ENCODE peak calls at places on chromosomes 3 and 15, in eight cellular contexts. One of them, this sample, is unnamed.

GRCh38 chr3:42128526-42128925 is 37.4 kb downstream of the TRAK1 start:
- DNase-seq in HepG2: no peak
- DNase-seq in DND-41: no peak
- DNase-seq in heart right ventricle: no peak
- DNase-seq in fibroblast of lung: no peak
- DNase-seq in neuronal stem cell: no peak
- DNase-seq in aorta: no peak
- DNase-seq in effector memory CD4-positive, alpha-beta T cell: no peak
- DNase-seq in this sample: no peak

GRCh38 chr15:59137566-59137965 is 32.6 kb downstream of the CCNB2 start:
- DNase-seq in HepG2: no peak
- DNase-seq in DND-41: no peak
- DNase-seq in heart right ventricle: no peak
- DNase-seq in fibroblast of lung: no peak
- DNase-seq in neuronal stem cell: no peak
- DNase-seq in aorta: no peak
- DNase-seq in effector memory CD4-positive, alpha-beta T cell: no peak
- DNase-seq in this sample: no peak

GRCh38 chr3:150216041-150216811 is 191.9 kb upstream of the TSC22D2 start:
- DNase-seq in HepG2: no peak
- DNase-seq in DND-41: no peak
- DNase-seq in heart right ventricle: peak; percentile 41
- DNase-seq in fibroblast of lung: peak; percentile 95
- DNase-seq in neuronal stem cell: no peak
- DNase-seq in aorta: peak; percentile 85
- DNase-seq in effector memory CD4-positive, alpha-beta T cell: no peak
- DNase-seq in this sample: no peak

GRCh38 chr3:185153170-185153733 is 392 bp upstream of the C3orf70 start:
- DNase-seq in HepG2: no peak
- DNase-seq in DND-41: no peak
- DNase-seq in heart right ventricle: peak; percentile 17
- DNase-seq in fibroblast of lung: no peak
- DNase-seq in neuronal stem cell: peak; percentile 46
- DNase-seq in aorta: peak; percentile 55
- DNase-seq in effector memory CD4-positive, alpha-beta T cell: no peak
- DNase-seq in this sample: no peak

GRCh38 chr3:183485093-183485492 is 56.7 kb upstream of the MCF2L2 start:
- DNase-seq in HepG2: no peak
- DNase-seq in DND-41: no peak
- DNase-seq in heart right ventricle: no peak
- DNase-seq in fibroblast of lung: no peak
- DNase-seq in neuronal stem cell: no peak
- DNase-seq in aorta: no peak
- DNase-seq in effector memory CD4-positive, alpha-beta T cell: no peak
- DNase-seq in this sample: no peak

GRCh38 chr3:114444216-114444615 is 150.4 kb downstream of the TIGIT start:
- DNase-seq in HepG2: no peak
- DNase-seq in DND-41: no peak
- DNase-seq in heart right ventricle: no peak
- DNase-seq in fibroblast of lung: no peak
- DNase-seq in neuronal stem cell: no peak
- DNase-seq in aorta: no peak
- DNase-seq in effector memory CD4-positive, alpha-beta T cell: no peak
- DNase-seq in this sample: no peak

GRCh38 chr3:152459572-152459971 is 190.8 kb downstream of the MBNL1 start:
- DNase-seq in HepG2: no peak
- DNase-seq in DND-41: no peak
- DNase-seq in heart right ventricle: no peak
- DNase-seq in fibroblast of lung: peak; percentile 34
- DNase-seq in neuronal stem cell: no peak
- DNase-seq in aorta: no peak
- DNase-seq in effector memory CD4-positive, alpha-beta T cell: no peak
- DNase-seq in this sample: no peak

GRCh38 chr15:31049682-31050606 is 51.6 kb downstream of the TRPM1 start:
- DNase-seq in HepG2: no peak
- DNase-seq in DND-41: no peak
- DNase-seq in heart right ventricle: no peak
- DNase-seq in fibroblast of lung: no peak
- DNase-seq in neuronal stem cell: no peak
- DNase-seq in aorta: no peak
- DNase-seq in effector memory CD4-positive, alpha-beta T cell: no peak
- DNase-seq in this sample: no peak

GRCh38 chr3:23859012-23859743 is 53.4 kb downstream of the UBE2E1 start:
- DNase-seq in HepG2: no peak
- DNase-seq in DND-41: peak; percentile 51
- DNase-seq in heart right ventricle: no peak
- DNase-seq in fibroblast of lung: peak; percentile 30
- DNase-seq in neuronal stem cell: no peak
- DNase-seq in aorta: no peak
- DNase-seq in effector memory CD4-positive, alpha-beta T cell: no peak
- DNase-seq in this sample: no peak

GRCh38 chr15:80970018-80970657 is 19.5 kb downstream of the MESD start:
- DNase-seq in HepG2: peak; percentile 35
- DNase-seq in DND-41: peak; percentile 58
- DNase-seq in heart right ventricle: peak; percentile 33
- DNase-seq in fibroblast of lung: peak; percentile 70
- DNase-seq in neuronal stem cell: peak; percentile 53
- DNase-seq in aorta: no peak
- DNase-seq in effector memory CD4-positive, alpha-beta T cell: peak; percentile 12
- DNase-seq in this sample: no peak

GRCh38 chr15:81001180-81002003 is 669 bp downstream of the TLNRD1 start:
- DNase-seq in HepG2: no peak
- DNase-seq in DND-41: peak; percentile 37
- DNase-seq in heart right ventricle: peak; percentile 70
- DNase-seq in fibroblast of lung: peak; percentile 41
- DNase-seq in neuronal stem cell: peak; percentile 31
- DNase-seq in aorta: peak; percentile 80
- DNase-seq in effector memory CD4-positive, alpha-beta T cell: peak; percentile 48
- DNase-seq in this sample: peak; percentile 84

GRCh38 chr3:113287111-113287817 is 75.9 kb downstream of the BOC start:
- DNase-seq in HepG2: peak; percentile 21
- DNase-seq in DND-41: no peak
- DNase-seq in heart right ventricle: no peak
- DNase-seq in fibroblast of lung: peak; percentile 83
- DNase-seq in neuronal stem cell: no peak
- DNase-seq in aorta: no peak
- DNase-seq in effector memory CD4-positive, alpha-beta T cell: no peak
- DNase-seq in this sample: no peak

GRCh38 chr3:116423365-116423764 is 21.9 kb downstream of the LSAMP start:
- DNase-seq in HepG2: no peak
- DNase-seq in DND-41: no peak
- DNase-seq in heart right ventricle: no peak
- DNase-seq in fibroblast of lung: no peak
- DNase-seq in neuronal stem cell: peak; percentile 62
- DNase-seq in aorta: no peak
- DNase-seq in effector memory CD4-positive, alpha-beta T cell: no peak
- DNase-seq in this sample: no peak

GRCh38 chr15:70853270-70853854 is 595 bp downstream of the LARP6 start:
- DNase-seq in HepG2: no peak
- DNase-seq in DND-41: no peak
- DNase-seq in heart right ventricle: peak; percentile 39
- DNase-seq in fibroblast of lung: peak; percentile 70
- DNase-seq in neuronal stem cell: peak; percentile 39
- DNase-seq in aorta: peak; percentile 65
- DNase-seq in effector memory CD4-positive, alpha-beta T cell: no peak
- DNase-seq in this sample: no peak

GRCh38 chr3:53269888-53270880 is 14.4 kb upstream of the TKT start:
- DNase-seq in HepG2: peak; percentile 97
- DNase-seq in DND-41: peak; percentile 50
- DNase-seq in heart right ventricle: peak; percentile 78
- DNase-seq in fibroblast of lung: peak; percentile 98
- DNase-seq in neuronal stem cell: peak; percentile 66
- DNase-seq in aorta: peak; percentile 95
- DNase-seq in effector memory CD4-positive, alpha-beta T cell: no peak
- DNase-seq in this sample: peak; percentile 92

GRCh38 chr3:141789281-141789680 is 26.1 kb downstream of the GRK7 start:
- DNase-seq in HepG2: peak; percentile 19
- DNase-seq in DND-41: no peak
- DNase-seq in heart right ventricle: no peak
- DNase-seq in fibroblast of lung: no peak
- DNase-seq in neuronal stem cell: no peak
- DNase-seq in aorta: no peak
- DNase-seq in effector memory CD4-positive, alpha-beta T cell: no peak
- DNase-seq in this sample: no peak

GRCh38 chr3:184409331-184409926 is 29.6 kb downstream of the CHRD start:
- DNase-seq in HepG2: no peak
- DNase-seq in DND-41: no peak
- DNase-seq in heart right ventricle: no peak
- DNase-seq in fibroblast of lung: no peak
- DNase-seq in neuronal stem cell: no peak
- DNase-seq in aorta: no peak
- DNase-seq in effector memory CD4-positive, alpha-beta T cell: no peak
- DNase-seq in this sample: peak; percentile 58

GRCh38 chr15:71443538-71443937 is 328.3 kb downstream of the THSD4 start:
- DNase-seq in HepG2: peak; percentile 23
- DNase-seq in DND-41: peak; percentile 42
- DNase-seq in heart right ventricle: peak; percentile 61
- DNase-seq in fibroblast of lung: peak; percentile 60
- DNase-seq in neuronal stem cell: peak; percentile 50
- DNase-seq in aorta: peak; percentile 66
- DNase-seq in effector memory CD4-positive, alpha-beta T cell: no peak
- DNase-seq in this sample: peak; percentile 78

GRCh38 chr3:42853739-42854302 is 21.9 kb downstream of the CYP8B1 start:
- DNase-seq in HepG2: peak; percentile 96
- DNase-seq in DND-41: no peak
- DNase-seq in heart right ventricle: no peak
- DNase-seq in fibroblast of lung: no peak
- DNase-seq in neuronal stem cell: no peak
- DNase-seq in aorta: no peak
- DNase-seq in effector memory CD4-positive, alpha-beta T cell: no peak
- DNase-seq in this sample: no peak

GRCh38 chr15:64844576-64845140 is 2.9 kb downstream of the PLEKHO2 start:
- DNase-seq in HepG2: no peak
- DNase-seq in DND-41: no peak
- DNase-seq in heart right ventricle: no peak
- DNase-seq in fibroblast of lung: no peak
- DNase-seq in neuronal stem cell: no peak
- DNase-seq in aorta: peak; percentile 40
- DNase-seq in effector memory CD4-positive, alpha-beta T cell: no peak
- DNase-seq in this sample: no peak

GRCh38 chr3:185653949-185654757 is 68.1 kb downstream of the SENP2 start:
- DNase-seq in HepG2: no peak
- DNase-seq in DND-41: no peak
- DNase-seq in heart right ventricle: no peak
- DNase-seq in fibroblast of lung: no peak
- DNase-seq in neuronal stem cell: no peak
- DNase-seq in aorta: no peak
- DNase-seq in effector memory CD4-positive, alpha-beta T cell: no peak
- DNase-seq in this sample: no peak

GRCh38 chr3:12556243-12556722 is 604 bp upstream of the MKRN2 start:
- DNase-seq in HepG2: no peak
- DNase-seq in DND-41: no peak
- DNase-seq in heart right ventricle: no peak
- DNase-seq in fibroblast of lung: no peak
- DNase-seq in neuronal stem cell: no peak
- DNase-seq in aorta: no peak
- DNase-seq in effector memory CD4-positive, alpha-beta T cell: no peak
- DNase-seq in this sample: no peak

GRCh38 chr3:97857401-97857800 is 35.6 kb downstream of the CRYBG3 start:
- DNase-seq in HepG2: no peak
- DNase-seq in DND-41: no peak
- DNase-seq in heart right ventricle: no peak
- DNase-seq in fibroblast of lung: no peak
- DNase-seq in neuronal stem cell: no peak
- DNase-seq in aorta: no peak
- DNase-seq in effector memory CD4-positive, alpha-beta T cell: no peak
- DNase-seq in this sample: no peak

GRCh38 chr3:51934139-51934850 is 7.4 kb downstream of the RRP9 start:
- DNase-seq in HepG2: no peak
- DNase-seq in DND-41: no peak
- DNase-seq in heart right ventricle: no peak
- DNase-seq in fibroblast of lung: no peak
- DNase-seq in neuronal stem cell: no peak
- DNase-seq in aorta: peak; percentile 30
- DNase-seq in effector memory CD4-positive, alpha-beta T cell: no peak
- DNase-seq in this sample: peak; percentile 50

GRCh38 chr3:51933471-51934138 is 8.1 kb downstream of the RRP9 start:
- DNase-seq in HepG2: no peak
- DNase-seq in DND-41: no peak
- DNase-seq in heart right ventricle: no peak
- DNase-seq in fibroblast of lung: no peak
- DNase-seq in neuronal stem cell: no peak
- DNase-seq in aorta: peak; percentile 39
- DNase-seq in effector memory CD4-positive, alpha-beta T cell: no peak
- DNase-seq in this sample: no peak

GRCh38 chr3:51931756-51932155 is 9.9 kb downstream of the RRP9 start:
- DNase-seq in HepG2: no peak
- DNase-seq in DND-41: no peak
- DNase-seq in heart right ventricle: no peak
- DNase-seq in fibroblast of lung: no peak
- DNase-seq in neuronal stem cell: no peak
- DNase-seq in aorta: no peak
- DNase-seq in effector memory CD4-positive, alpha-beta T cell: no peak
- DNase-seq in this sample: no peak

GRCh38 chr3:51930439-51930838 is 11.3 kb downstream of the RRP9 start:
- DNase-seq in HepG2: no peak
- DNase-seq in DND-41: no peak
- DNase-seq in heart right ventricle: no peak
- DNase-seq in fibroblast of lung: no peak
- DNase-seq in neuronal stem cell: no peak
- DNase-seq in aorta: no peak
- DNase-seq in effector memory CD4-positive, alpha-beta T cell: no peak
- DNase-seq in this sample: no peak

GRCh38 chr3:51932471-51933370 is 9.0 kb downstream of the RRP9 start:
- DNase-seq in HepG2: no peak
- DNase-seq in DND-41: no peak
- DNase-seq in heart right ventricle: no peak
- DNase-seq in fibroblast of lung: no peak
- DNase-seq in neuronal stem cell: no peak
- DNase-seq in aorta: no peak
- DNase-seq in effector memory CD4-positive, alpha-beta T cell: no peak
- DNase-seq in this sample: no peak
- H3K4me1 ChIP-seq in HepG2: no peaks in the 10 kb centered on the region
- H3K4me1 ChIP-seq in DND-41: no peaks in the 10 kb centered on the region
- H3K4me1 ChIP-seq in heart right ventricle: no peaks in the 10 kb centered on the region
- H3K4me1 ChIP-seq in fibroblast of lung: no peaks in the 10 kb centered on the region
- H3K4me1 ChIP-seq in neuronal stem cell: no peaks in the 10 kb centered on the region
- H3K4me1 ChIP-seq in aorta: no peaks in the 10 kb centered on the region
- H3K4me1 ChIP-seq in effector memory CD4-positive, alpha-beta T cell: no peaks in the 10 kb centered on the region
- H3K4me1 ChIP-seq in this sample: no peaks in the 10 kb centered on the region

GRCh38 chr3:127707777-127708438 is 35.2 kb downstream of the ABTB1 start:
- DNase-seq in HepG2: no peak
- DNase-seq in DND-41: no peak
- DNase-seq in heart right ventricle: no peak
- DNase-seq in fibroblast of lung: no peak
- DNase-seq in neuronal stem cell: no peak
- DNase-seq in aorta: no peak
- DNase-seq in effector memory CD4-positive, alpha-beta T cell: no peak
- DNase-seq in this sample: peak; percentile 26
- H3K4me1 ChIP-seq in HepG2: no peaks in the 10 kb centered on the region
- H3K4me1 ChIP-seq in DND-41: no peaks in the 10 kb centered on the region
- H3K4me1 ChIP-seq in heart right ventricle: peaks cover 57% of the 10 kb centered on the region
- H3K4me1 ChIP-seq in fibroblast of lung: peaks cover 3% of the 10 kb centered on the region
- H3K4me1 ChIP-seq in neuronal stem cell: peaks cover 4% of the 10 kb centered on the region
- H3K4me1 ChIP-seq in aorta: no peaks in the 10 kb centered on the region
- H3K4me1 ChIP-seq in effector memory CD4-positive, alpha-beta T cell: no peaks in the 10 kb centered on the region
- H3K4me1 ChIP-seq in this sample: peaks cover 4% of the 10 kb centered on the region

GRCh38 chr3:49019941-49020334 is 1.6 kb upstream of the DALRD3 start:
- DNase-seq in HepG2: no peak
- DNase-seq in DND-41: no peak
- DNase-seq in heart right ventricle: no peak
- DNase-seq in fibroblast of lung: no peak
- DNase-seq in neuronal stem cell: no peak
- DNase-seq in aorta: no peak
- DNase-seq in effector memory CD4-positive, alpha-beta T cell: no peak
- DNase-seq in this sample: no peak
- H3K4me1 ChIP-seq in HepG2: peaks cover 42% of the 10 kb centered on the region
- H3K4me1 ChIP-seq in DND-41: peaks cover 63% of the 10 kb centered on the region
- H3K4me1 ChIP-seq in heart right ventricle: peaks cover 33% of the 10 kb centered on the region
- H3K4me1 ChIP-seq in fibroblast of lung: peaks cover 11% of the 10 kb centered on the region
- H3K4me1 ChIP-seq in neuronal stem cell: peaks cover 22% of the 10 kb centered on the region
- H3K4me1 ChIP-seq in aorta: no peaks in the 10 kb centered on the region
- H3K4me1 ChIP-seq in effector memory CD4-positive, alpha-beta T cell: peaks cover 34% of the 10 kb centered on the region
- H3K4me1 ChIP-seq in this sample: peaks cover 33% of the 10 kb centered on the region

GRCh38 chr15:77181305-77182074 is 110.6 kb upstream of the TSPAN3 start:
- DNase-seq in HepG2: no peak
- DNase-seq in DND-41: no peak
- DNase-seq in heart right ventricle: no peak
- DNase-seq in fibroblast of lung: no peak
- DNase-seq in neuronal stem cell: no peak
- DNase-seq in aorta: no peak
- DNase-seq in effector memory CD4-positive, alpha-beta T cell: no peak
- DNase-seq in this sample: no peak
- H3K4me1 ChIP-seq in HepG2: peaks cover 24% of the 10 kb centered on the region
- H3K4me1 ChIP-seq in DND-41: peaks cover 30% of the 10 kb centered on the region
- H3K4me1 ChIP-seq in heart right ventricle: peaks cover 22% of the 10 kb centered on the region
- H3K4me1 ChIP-seq in fibroblast of lung: no peaks in the 10 kb centered on the region
- H3K4me1 ChIP-seq in neuronal stem cell: no peaks in the 10 kb centered on the region
- H3K4me1 ChIP-seq in aorta: no peaks in the 10 kb centered on the region
- H3K4me1 ChIP-seq in effector memory CD4-positive, alpha-beta T cell: peaks cover 5% of the 10 kb centered on the region
- H3K4me1 ChIP-seq in this sample: peaks cover 4% of the 10 kb centered on the region

This sample was measured in upper lobe of right lung.